ENCODE peak calls at places on chromosomes 6 and 20, in seven cellular contexts. X is D341Med; Q is stimulated activated naive CD8-positive, alpha-beta T cell treated with anti-CD3 and anti-CD28 coated beads, Interleukin-15, Interleukin-2, amounts not matched to agents 100 U/mL and 50 U/mL, for 24 hours; Z is stomach; D is cardiac muscle cell; R is NCI-H1105; C is fibroblast of lung. O is an unnamed sample.

GRCh38 chr20:25076731-25077609 is 5.0 kb downstream of the VSX1 start:
- DNase-seq in X (no peak), Q (no peak), Z (peak; percentile 19), D (peak; percentile 52), R (peak; percentile 78), C (no peak), O (no peak)

GRCh38 chr20:49286689-49287551 is 9.1 kb upstream of the ZNFX1 start:
- DNase-seq in X (no peak), Q (no peak), Z (no peak), D (no peak), R (no peak), C (no peak), O (no peak)

GRCh38 chr6:56842602-56843475 is 112.1 kb upstream of the BEND6 start:
- DNase-seq in X (peak; percentile 79), Q (peak; percentile 7), Z (no peak), D (peak; percentile 41), R (peak; percentile 42), C (peak; percentile 61), O (no peak)

GRCh38 chr20:14493408-14493807 is 156.0 kb upstream of the FLRT3 start:
- DNase-seq in X (no peak), Q (no peak), Z (no peak), D (no peak), R (no peak), C (no peak), O (no peak)

GRCh38 chr6:79040083-79040482 is 38.0 kb downstream of the PHIP start:
- DNase-seq in X (no peak), Q (no peak), Z (no peak), D (peak; percentile 43), R (no peak), C (peak; percentile 43), O (no peak)

GRCh38 chr6:25476126-25476525 is 175.9 kb upstream of the SCGN start:
- DNase-seq in X (no peak), Q (no peak), Z (no peak), D (peak; percentile 62), R (no peak), C (no peak), O (no peak)

GRCh38 chr6:151436814-151437213 is 15.1 kb downstream of the RMND1 start:
- DNase-seq in X (no peak), Q (no peak), Z (no peak), D (peak; percentile 80), R (no peak), C (peak; percentile 37), O (no peak)

GRCh38 chr6:115393821-115394220 is 666.9 kb downstream of the FRK start:
- DNase-seq in X (no peak), Q (no peak), Z (no peak), D (no peak), R (no peak), C (no peak), O (no peak)

GRCh38 chr20:50133474-50134217 is 19.9 kb downstream of the PEDS1 start:
- DNase-seq in X (no peak), Q (no peak), Z (no peak), D (no peak), R (no peak), C (no peak), O (no peak)

GRCh38 chr6:109944448-109944847 is 33.7 kb upstream of the GPR6 start:
- DNase-seq in X (no peak), Q (no peak), Z (no peak), D (no peak), R (no peak), C (no peak), O (no peak)

GRCh38 chr6:30612687-30613248 is 4.3 kb downstream of the PPP1R10 start:
- DNase-seq in X (no peak), Q (no peak), Z (no peak), D (peak; percentile 59), R (no peak), C (peak; percentile 56), O (no peak)

GRCh38 chr6:28675600-28675999 is 149.9 kb downstream of the GPX5 start:
- DNase-seq in X (no peak), Q (no peak), Z (no peak), D (no peak), R (no peak), C (no peak), O (no peak)

GRCh38 chr6:163536770-163537169 is 122.3 kb downstream of the QKI start:
- DNase-seq in X (no peak), Q (no peak), Z (no peak), D (peak; percentile 41), R (no peak), C (peak; percentile 59), O (no peak)